ENCODE peak calls at places on chromosomes 2 and 18, in seven cellular contexts. S is endothelial cell of umbilical vein, Y is K562, T is H1, V is HepG2, E is GM12878, W is HCT116. K is an unnamed sample.

GRCh38 chr18:55588001-55588875 is at the start of gene TCF4:
- DNase-seq in S (peak; percentile 66), Y (peak; percentile 60), T (no peak), V (no peak), E (no peak), W (no peak), K (no peak)

GRCh38 chr2:226031078-226031937 is 631.8 kb downstream of the NYAP2 start:
- DNase-seq in S (peak; percentile 7), Y (no peak), T (peak; percentile 68), V (peak; percentile 73), E (no peak), W (peak; percentile 65), K (no peak)

GRCh38 chr2:100730290-100730868 is 89.6 kb upstream of the NPAS2 start:
- DNase-seq in S (peak; percentile 88), Y (no peak), T (peak; percentile 43), V (peak; percentile 82), E (no peak), W (peak; percentile 62), K (no peak)

GRCh38 chr2:70340921-70341765 is 39.3 kb upstream of the FAM136A start:
- DNase-seq in S (peak; percentile 55), Y (peak; percentile 78), T (no peak), V (peak; percentile 62), E (no peak), W (peak; percentile 59), K (no peak)

GRCh38 chr18:55780591-55781071 is 192.6 kb upstream of the TCF4 start:
- DNase-seq in S (peak; percentile 50), Y (no peak), T (no peak), V (no peak), E (no peak), W (no peak), K (no peak)

GRCh38 chr2:70141754-70142589 is 48.8 kb downstream of the C2orf42 start:
- DNase-seq in S (peak; percentile 61), Y (peak; percentile 88), T (no peak), V (peak; percentile 67), E (no peak), W (peak; percentile 32), K (no peak)

GRCh38 chr2:67842375-67842959 is 220.3 kb downstream of the C1D start:
- DNase-seq in S (peak; percentile 71), Y (no peak), T (no peak), V (no peak), E (no peak), W (no peak), K (no peak)

GRCh38 chr2:63875758-63876710 is 34.3 kb downstream of the UGP2 start:
- DNase-seq in S (no peak), Y (no peak), T (no peak), V (no peak), E (no peak), W (no peak), K (no peak)

GRCh38 chr18:50697509-50697908 is 122.3 kb downstream of the MRO start:
- DNase-seq in S (no peak), Y (no peak), T (no peak), V (no peak), E (no peak), W (no peak), K (no peak)

GRCh38 chr2:86393521-86394490 is 47.4 kb upstream of the KDM3A start:
- DNase-seq in S (peak; percentile 59), Y (no peak), T (no peak), V (no peak), E (no peak), W (peak; percentile 12), K (no peak)

GRCh38 chr2:85318222-85319182 is 9.3 kb downstream of the TGOLN2 start:
- DNase-seq in S (no peak), Y (no peak), T (no peak), V (no peak), E (no peak), W (no peak), K (no peak)

GRCh38 chr2:173079968-173080860 is 4.6 kb downstream of the MAP3K20 start:
- DNase-seq in S (no peak), Y (no peak), T (no peak), V (no peak), E (no peak), W (no peak), K (no peak)

GRCh38 chr2:239166201-239166834 is 234.5 kb downstream of the HDAC4 start:
- DNase-seq in S (no peak), Y (no peak), T (no peak), V (no peak), E (no peak), W (no peak), K (no peak)

GRCh38 chr2:230774348-230774951 is 61.8 kb downstream of the CAB39 start:
- DNase-seq in S (peak; percentile 74), Y (peak; percentile 22), T (no peak), V (no peak), E (no peak), W (no peak), K (no peak)

GRCh38 chr18:79915161-79916127 is 36.0 kb downstream of the SLC66A2 start:
- DNase-seq in S (no peak), Y (no peak), T (no peak), V (no peak), E (no peak), W (no peak), K (no peak)

GRCh38 chr2:60331106-60331809 is 222.2 kb downstream of the BCL11A start:
- DNase-seq in S (no peak), Y (no peak), T (no peak), V (no peak), E (no peak), W (no peak), K (no peak)

GRCh38 chr2:101518470-101519172 is 43.7 kb upstream of the RFX8 start:
- DNase-seq in S (peak; percentile 28), Y (peak; percentile 36), T (no peak), V (peak; percentile 78), E (no peak), W (peak; percentile 40), K (no peak)

DNA sequence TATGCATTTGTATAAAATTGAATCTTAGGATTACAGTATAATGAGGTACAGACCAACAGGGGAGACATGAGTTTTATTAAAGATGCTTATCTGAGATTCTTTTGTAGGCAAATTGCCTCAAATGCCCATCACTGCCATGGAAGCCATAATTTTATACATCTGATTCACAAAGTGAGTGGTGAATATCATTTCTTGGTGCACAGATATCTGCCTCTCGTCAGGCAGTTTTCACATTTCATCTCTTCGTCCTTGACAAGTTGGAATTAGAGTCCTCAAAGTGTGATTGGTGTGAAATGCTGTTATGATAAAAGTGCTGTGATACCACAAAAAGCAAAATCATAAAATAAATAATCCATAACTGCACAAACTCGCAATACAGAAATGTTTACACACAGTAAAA is 1602.8 kb upstream of the DDX18 start:
- DNase-seq in S (no peak), Y (no peak), T (no peak), V (no peak), E (no peak), W (no peak), K (no peak)
- TF ChIP-seq POLR2AphosphoS5 in S (no peak), Y (no peak), T (no peak), V (no peak), E (no peak), W (no peak), K (no peak)

DNA sequence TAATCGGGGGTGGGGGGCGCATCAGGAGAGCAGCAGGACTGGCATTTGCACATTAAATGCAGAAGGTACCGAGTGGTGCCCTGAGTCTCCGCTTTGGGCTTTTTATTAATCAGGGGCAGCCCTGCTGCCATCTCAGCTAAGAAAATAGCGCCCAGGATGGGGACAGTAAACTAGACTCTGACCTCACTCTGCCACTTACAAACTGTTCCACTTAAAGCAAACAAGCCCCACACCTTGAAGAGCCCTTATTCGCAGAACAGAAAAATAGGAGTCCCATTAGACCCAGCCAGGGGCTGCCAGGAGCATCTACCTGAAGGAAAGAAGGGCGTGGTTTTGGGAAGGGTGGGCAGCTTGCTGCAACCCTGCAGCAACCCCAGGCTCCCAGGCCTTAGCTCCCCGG is 165.3 kb downstream of the TNS1 start:
- DNase-seq in S (no peak), Y (no peak), T (no peak), V (no peak), E (no peak), W (no peak), K (no peak)
- H3K9ac ChIP-seq in S (no peak overlapping the region), Y (no peak overlapping the region), T (no peak overlapping the region), V (no peak overlapping the region), E (no peak overlapping the region), W (no peak overlapping the region), K (no peak overlapping the region)

DNA sequence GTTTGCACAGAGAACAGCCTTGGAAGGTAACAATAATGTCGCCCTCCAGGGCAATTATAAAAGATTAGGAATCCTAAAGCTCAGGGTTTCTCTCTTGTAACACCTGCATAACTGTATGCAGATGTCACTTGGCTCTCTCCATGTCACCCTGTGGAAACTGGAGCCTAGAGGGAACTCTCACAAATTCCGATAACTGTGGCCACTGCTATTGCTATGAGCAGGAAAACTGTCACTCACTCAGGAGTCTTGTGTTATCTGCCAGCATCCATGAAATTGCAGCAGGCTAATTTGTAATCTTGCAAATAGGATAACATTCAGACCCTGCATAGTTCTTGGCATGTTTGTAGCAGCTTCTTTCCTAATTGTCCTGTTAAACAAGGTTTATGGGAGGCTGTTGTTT is 25.3 kb upstream of the RALBP1 start:
- DNase-seq in S (no peak), Y (no peak), T (no peak), V (no peak), E (no peak), W (no peak), K (no peak)
- TF ChIP-seq EZH2 in S (no peak), Y (no peak), T (no peak), V (no peak), E (no peak), W (no peak), K (no peak)

GRCh38 chr2:214107731-214108130 is 303.1 kb upstream of the VWC2L start:
- DNase-seq in S (no peak), Y (no peak), T (no peak), V (no peak), E (no peak), W (no peak), K (no peak)

GRCh38 chr2:214104219-214104618 is 306.6 kb upstream of the VWC2L start:
- DNase-seq in S (no peak), Y (no peak), T (no peak), V (no peak), E (no peak), W (no peak), K (no peak)

GRCh38 chr2:214100488-214100887 is 310.4 kb upstream of the VWC2L start:
- DNase-seq in S (no peak), Y (no peak), T (no peak), V (no peak), E (no peak), W (no peak), K (no peak)

GRCh38 chr2:214104967-214105366 is 305.9 kb upstream of the VWC2L start:
- DNase-seq in S (no peak), Y (no peak), T (no peak), V (no peak), E (no peak), W (no peak), K (no peak)

DNA sequence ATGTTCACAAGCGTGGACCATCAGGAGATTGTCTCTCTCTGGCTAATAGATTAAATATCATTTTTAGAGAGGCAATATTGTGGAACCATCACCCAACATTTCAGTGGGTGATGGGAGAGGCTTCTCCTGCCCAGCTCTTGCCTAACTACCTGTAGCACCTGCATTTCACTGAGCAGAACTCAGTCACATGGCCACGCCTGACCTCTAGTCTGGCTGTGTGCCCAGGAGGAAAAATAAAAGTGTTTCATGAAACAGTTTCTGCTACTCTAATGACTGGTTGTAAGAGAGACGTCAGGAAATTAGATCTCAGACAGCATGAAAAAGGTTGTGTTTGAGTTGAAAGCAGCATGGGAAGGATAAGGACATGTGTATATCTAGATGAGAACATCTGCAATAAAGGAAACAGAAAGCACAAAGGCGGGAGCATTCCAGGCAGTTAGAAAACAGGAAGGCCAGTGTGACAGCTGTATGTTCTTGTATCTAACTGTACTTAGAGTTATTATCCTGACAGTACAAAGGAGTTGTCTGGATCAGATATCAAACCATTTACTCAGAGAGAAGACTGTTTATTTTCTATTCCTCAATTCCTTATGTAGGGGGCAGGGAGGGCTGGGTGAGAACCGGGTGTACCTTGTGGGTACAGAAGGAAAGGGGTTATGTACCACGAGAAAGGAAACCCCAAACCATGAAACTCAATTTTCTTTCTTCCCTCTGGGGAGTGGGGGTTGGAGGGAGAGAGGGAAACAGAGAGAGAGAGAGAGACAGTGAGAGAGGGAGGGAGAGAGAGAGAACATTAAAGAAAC is 307.5 kb upstream of the VWC2L start:
- DNase-seq in S (peak; percentile 35), Y (no peak), T (no peak), V (no peak), E (no peak), W (no peak), K (no peak)
- TF ChIP-seq POLR2AphosphoS5 in S (no peak), Y (no peak), T (no peak), V (no peak), E (no peak), W (no peak), K (no peak)

K was measured in SK-N-MC.